ENCODE peak calls at places on chromosomes 6 and 20, in ten cellular contexts. One of them, this sample, is unnamed.

GRCh38 chr20:51541189-51542032 is 1.1 kb downstream of the NFATC2 start:
- DNase-seq in aorta: peak
- DNase-seq in thyroid gland: peak
- DNase-seq in CD8-positive, alpha-beta memory T cell: peak
- DNase-seq in heart right ventricle: peak
- DNase-seq in SK-N-SH: no peak
- DNase-seq in left ventricle myocardium inferior: peak
- DNase-seq in GM23338: peak
- DNase-seq in AG09309: no peak
- DNase-seq in cardiac muscle cell: peak
- DNase-seq in this sample: no peak

GRCh38 chr6:135909737-135910387 is 58.4 kb downstream of the PDE7B start:
- DNase-seq in CD8-positive, alpha-beta memory T cell: peak
- DNase-seq in thyroid gland: peak
- DNase-seq in left ventricle myocardium inferior: no peak
- DNase-seq in cardiac muscle cell: peak
- DNase-seq in heart right ventricle: no peak
- DNase-seq in AG09309: no peak
- DNase-seq in SK-N-SH: peak
- DNase-seq in aorta: no peak
- DNase-seq in GM23338: peak
- DNase-seq in this sample: no peak

GRCh38 chr20:2659547-2659946 is 4.5 kb downstream of the IDH3B start:
- DNase-seq in CD8-positive, alpha-beta memory T cell: no peak
- DNase-seq in cardiac muscle cell: no peak
- DNase-seq in GM23338: no peak
- DNase-seq in heart right ventricle: no peak
- DNase-seq in thyroid gland: no peak
- DNase-seq in AG09309: no peak
- DNase-seq in SK-N-SH: no peak
- DNase-seq in left ventricle myocardium inferior: no peak
- DNase-seq in aorta: no peak
- DNase-seq in this sample: no peak

GRCh38 chr6:142853244-142854180 is 91.5 kb downstream of the HIVEP2 start:
- DNase-seq in aorta: no peak
- DNase-seq in heart right ventricle: no peak
- DNase-seq in GM23338: peak
- DNase-seq in SK-N-SH: no peak
- DNase-seq in cardiac muscle cell: no peak
- DNase-seq in CD8-positive, alpha-beta memory T cell: no peak
- DNase-seq in AG09309: no peak
- DNase-seq in left ventricle myocardium inferior: no peak
- DNase-seq in thyroid gland: no peak
- DNase-seq in this sample: no peak

GRCh38 chr6:144898741-144899140 is 613.6 kb downstream of the UTRN start:
- DNase-seq in left ventricle myocardium inferior: no peak
- DNase-seq in thyroid gland: no peak
- DNase-seq in AG09309: no peak
- DNase-seq in SK-N-SH: no peak
- DNase-seq in aorta: no peak
- DNase-seq in cardiac muscle cell: no peak
- DNase-seq in GM23338: no peak
- DNase-seq in heart right ventricle: no peak
- DNase-seq in CD8-positive, alpha-beta memory T cell: no peak
- DNase-seq in this sample: no peak

GRCh38 chr6:138719011-138719635 is 54.4 kb upstream of the CCDC28A start:
- DNase-seq in SK-N-SH: no peak
- DNase-seq in GM23338: no peak
- DNase-seq in heart right ventricle: no peak
- DNase-seq in aorta: no peak
- DNase-seq in CD8-positive, alpha-beta memory T cell: no peak
- DNase-seq in left ventricle myocardium inferior: no peak
- DNase-seq in cardiac muscle cell: no peak
- DNase-seq in AG09309: no peak
- DNase-seq in thyroid gland: no peak
- DNase-seq in this sample: peak

GRCh38 chr20:40251284-40251932 is 437.6 kb downstream of the MAFB start:
- DNase-seq in SK-N-SH: peak
- DNase-seq in cardiac muscle cell: peak
- DNase-seq in aorta: no peak
- DNase-seq in thyroid gland: no peak
- DNase-seq in CD8-positive, alpha-beta memory T cell: no peak
- DNase-seq in left ventricle myocardium inferior: no peak
- DNase-seq in AG09309: no peak
- DNase-seq in GM23338: peak
- DNase-seq in heart right ventricle: no peak
- DNase-seq in this sample: no peak

GRCh38 chr6:57284056-57284455 is 33.4 kb upstream of the PRIM2 start:
- DNase-seq in cardiac muscle cell: no peak
- DNase-seq in CD8-positive, alpha-beta memory T cell: no peak
- DNase-seq in SK-N-SH: no peak
- DNase-seq in left ventricle myocardium inferior: no peak
- DNase-seq in aorta: no peak
- DNase-seq in heart right ventricle: no peak
- DNase-seq in AG09309: peak
- DNase-seq in GM23338: no peak
- DNase-seq in thyroid gland: no peak
- DNase-seq in this sample: peak

GRCh38 chr6:52227495-52227894 is 16.8 kb downstream of the IL17F start:
- DNase-seq in aorta: no peak
- DNase-seq in SK-N-SH: no peak
- DNase-seq in heart right ventricle: no peak
- DNase-seq in left ventricle myocardium inferior: no peak
- DNase-seq in AG09309: no peak
- DNase-seq in GM23338: no peak
- DNase-seq in cardiac muscle cell: no peak
- DNase-seq in thyroid gland: no peak
- DNase-seq in CD8-positive, alpha-beta memory T cell: no peak
- DNase-seq in this sample: no peak

GRCh38 chr20:60050193-60050960 is 92.2 kb downstream of the CDH26 start:
- DNase-seq in thyroid gland: no peak
- DNase-seq in left ventricle myocardium inferior: no peak
- DNase-seq in cardiac muscle cell: peak
- DNase-seq in AG09309: no peak
- DNase-seq in CD8-positive, alpha-beta memory T cell: no peak
- DNase-seq in GM23338: peak
- DNase-seq in SK-N-SH: no peak
- DNase-seq in aorta: no peak
- DNase-seq in heart right ventricle: no peak
- DNase-seq in this sample: no peak

GRCh38 chr20:16256981-16257380 is 316.3 kb downstream of the KIF16B start:
- DNase-seq in SK-N-SH: no peak
- DNase-seq in CD8-positive, alpha-beta memory T cell: no peak
- DNase-seq in AG09309: no peak
- DNase-seq in GM23338: no peak
- DNase-seq in thyroid gland: no peak
- DNase-seq in left ventricle myocardium inferior: no peak
- DNase-seq in aorta: no peak
- DNase-seq in heart right ventricle: no peak
- DNase-seq in cardiac muscle cell: no peak
- DNase-seq in this sample: no peak

GRCh38 chr6:9204171-9204570 is 768.8 kb upstream of the SLC35B3 start:
- DNase-seq in AG09309: peak
- DNase-seq in cardiac muscle cell: no peak
- DNase-seq in SK-N-SH: no peak
- DNase-seq in left ventricle myocardium inferior: no peak
- DNase-seq in GM23338: no peak
- DNase-seq in thyroid gland: no peak
- DNase-seq in heart right ventricle: no peak
- DNase-seq in CD8-positive, alpha-beta memory T cell: no peak
- DNase-seq in aorta: no peak
- DNase-seq in this sample: no peak

GRCh38 chr6:3380344-3381232 is 76.3 kb downstream of the SLC22A23 start:
- DNase-seq in thyroid gland: peak
- DNase-seq in aorta: no peak
- DNase-seq in AG09309: no peak
- DNase-seq in cardiac muscle cell: no peak
- DNase-seq in heart right ventricle: no peak
- DNase-seq in CD8-positive, alpha-beta memory T cell: no peak
- DNase-seq in left ventricle myocardium inferior: no peak
- DNase-seq in GM23338: no peak
- DNase-seq in SK-N-SH: no peak
- DNase-seq in this sample: no peak

GRCh38 chr20:4443016-4443415 is 278.7 kb upstream of the PRND start:
- DNase-seq in GM23338: no peak
- DNase-seq in aorta: peak
- DNase-seq in SK-N-SH: no peak
- DNase-seq in heart right ventricle: no peak
- DNase-seq in left ventricle myocardium inferior: no peak
- DNase-seq in CD8-positive, alpha-beta memory T cell: no peak
- DNase-seq in AG09309: no peak
- DNase-seq in cardiac muscle cell: peak
- DNase-seq in thyroid gland: no peak
- DNase-seq in this sample: no peak

GRCh38 chr20:63778034-63778752 is 38.6 kb downstream of the SLC2A4RG start:
- DNase-seq in cardiac muscle cell: no peak
- DNase-seq in left ventricle myocardium inferior: no peak
- DNase-seq in heart right ventricle: no peak
- DNase-seq in GM23338: no peak
- DNase-seq in aorta: no peak
- DNase-seq in SK-N-SH: no peak
- DNase-seq in CD8-positive, alpha-beta memory T cell: no peak
- DNase-seq in AG09309: no peak
- DNase-seq in thyroid gland: no peak
- DNase-seq in this sample: no peak

DNA sequence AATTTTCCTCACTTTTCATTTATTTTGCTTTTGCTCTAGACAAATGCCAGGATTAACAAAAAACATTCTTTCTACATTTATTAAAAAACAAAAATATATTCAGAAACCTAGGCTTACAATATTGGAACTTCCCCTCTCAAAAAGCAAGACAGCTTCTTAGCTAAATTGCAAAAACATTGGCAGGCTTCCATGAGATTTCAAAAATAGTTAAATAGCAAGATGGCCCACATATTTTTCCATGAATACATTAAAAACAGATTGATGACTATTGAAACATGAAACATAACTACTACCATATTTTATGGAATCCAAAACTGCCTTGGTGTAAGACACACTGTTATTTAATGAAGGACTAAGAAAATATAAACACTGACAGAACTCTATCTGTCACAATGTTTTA is 92.0 kb downstream of the LY86 start:
- DNase-seq in heart right ventricle: no peak
- DNase-seq in left ventricle myocardium inferior: no peak
- DNase-seq in aorta: no peak
- DNase-seq in cardiac muscle cell: no peak
- DNase-seq in GM23338: no peak
- DNase-seq in thyroid gland: no peak
- DNase-seq in SK-N-SH: no peak
- DNase-seq in AG09309: no peak
- DNase-seq in CD8-positive, alpha-beta memory T cell: no peak
- DNase-seq in this sample: no peak
- H3K4me3 ChIP-seq in heart right ventricle: no peak
- H3K4me3 ChIP-seq in left ventricle myocardium inferior: no peak
- H3K4me3 ChIP-seq in aorta: no peak
- H3K4me3 ChIP-seq in cardiac muscle cell: no peak
- H3K4me3 ChIP-seq in GM23338: no peak
- H3K4me3 ChIP-seq in thyroid gland: no peak
- H3K4me3 ChIP-seq in SK-N-SH: no peak
- H3K4me3 ChIP-seq in AG09309: no peak
- H3K4me3 ChIP-seq in CD8-positive, alpha-beta memory T cell: no peak
- H3K4me3 ChIP-seq in this sample: no peak

DNA sequence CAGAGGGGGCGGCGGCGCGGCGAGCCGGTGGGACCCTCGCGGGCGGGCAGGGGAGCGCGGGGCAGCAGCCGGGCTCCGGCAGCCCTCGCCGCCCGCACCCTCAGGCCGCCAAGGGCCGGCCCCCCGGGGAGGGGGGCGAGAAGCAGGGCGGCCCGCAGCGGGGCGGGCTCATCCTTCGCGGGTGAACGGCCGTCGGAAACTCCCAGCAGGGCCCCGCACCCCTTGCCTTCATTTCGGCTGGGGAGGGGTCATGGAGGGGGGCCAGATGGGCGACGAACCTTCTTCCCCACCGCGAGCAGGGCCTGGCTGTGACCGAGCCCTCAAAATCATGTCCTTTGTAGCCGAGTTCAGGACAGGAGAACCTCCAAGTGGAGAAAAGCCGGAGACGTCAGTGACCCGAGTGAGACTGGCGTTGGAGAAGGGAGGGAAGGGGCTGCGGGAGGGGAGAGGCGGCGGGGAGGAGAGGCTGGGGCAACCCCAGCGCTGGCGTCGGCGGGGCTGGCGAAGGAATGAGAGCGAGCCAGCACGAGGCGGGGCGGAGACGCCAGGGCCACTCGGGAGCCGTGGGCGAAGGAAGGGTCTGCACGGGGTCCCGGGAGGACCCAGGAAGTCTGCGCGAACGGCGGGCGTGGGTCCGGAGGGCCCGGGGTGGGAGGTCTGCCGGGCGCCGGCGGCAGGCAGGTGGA is 596 bp upstream of the FOXC1 start:
- DNase-seq in AG09309: no peak
- DNase-seq in GM23338: peak
- DNase-seq in CD8-positive, alpha-beta memory T cell: no peak
- DNase-seq in cardiac muscle cell: peak
- DNase-seq in left ventricle myocardium inferior: no peak
- DNase-seq in SK-N-SH: peak
- DNase-seq in heart right ventricle: peak
- DNase-seq in aorta: peak
- DNase-seq in thyroid gland: peak
- DNase-seq in this sample: no peak
- H3K4me3 ChIP-seq in AG09309: peak
- H3K4me3 ChIP-seq in GM23338: peak
- H3K4me3 ChIP-seq in CD8-positive, alpha-beta memory T cell: no peak
- H3K4me3 ChIP-seq in cardiac muscle cell: peak
- H3K4me3 ChIP-seq in left ventricle myocardium inferior: peak
- H3K4me3 ChIP-seq in SK-N-SH: peak
- H3K4me3 ChIP-seq in heart right ventricle: peak
- H3K4me3 ChIP-seq in aorta: peak
- H3K4me3 ChIP-seq in thyroid gland: peak
- H3K4me3 ChIP-seq in this sample: peak

DNA sequence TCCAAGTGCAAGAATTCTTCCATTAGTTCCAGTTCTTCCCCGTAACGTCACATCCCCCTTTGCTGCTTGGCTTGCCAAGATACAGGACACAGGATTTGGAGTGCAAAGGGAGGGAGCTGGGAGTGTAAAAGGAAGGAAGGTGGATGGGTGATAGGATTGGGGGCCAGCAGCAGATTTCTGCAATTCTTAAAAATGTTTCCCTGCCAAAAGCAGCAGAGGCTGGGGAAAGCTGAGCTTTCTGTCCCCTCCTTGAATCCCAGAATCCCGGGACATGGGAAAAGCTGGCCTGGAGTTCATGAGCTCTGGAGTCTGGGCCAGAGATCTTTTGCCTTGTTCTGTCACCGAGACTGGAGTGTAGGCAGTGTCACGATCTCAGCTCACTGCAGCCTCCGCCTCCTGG is 60.0 kb upstream of the EPB41L1 start:
- DNase-seq in thyroid gland: no peak
- DNase-seq in AG09309: no peak
- DNase-seq in GM23338: peak
- DNase-seq in aorta: peak
- DNase-seq in heart right ventricle: no peak
- DNase-seq in CD8-positive, alpha-beta memory T cell: no peak
- DNase-seq in left ventricle myocardium inferior: no peak
- DNase-seq in SK-N-SH: peak
- DNase-seq in cardiac muscle cell: no peak
- DNase-seq in this sample: no peak
- H3K4me3 ChIP-seq in thyroid gland: no peak
- H3K4me3 ChIP-seq in AG09309: no peak
- H3K4me3 ChIP-seq in GM23338: peak
- H3K4me3 ChIP-seq in aorta: peak
- H3K4me3 ChIP-seq in heart right ventricle: peak
- H3K4me3 ChIP-seq in CD8-positive, alpha-beta memory T cell: no peak
- H3K4me3 ChIP-seq in left ventricle myocardium inferior: peak
- H3K4me3 ChIP-seq in SK-N-SH: no peak
- H3K4me3 ChIP-seq in cardiac muscle cell: peak
- H3K4me3 ChIP-seq in this sample: no peak

GRCh38 chr20:57397693-57398108 is 6.5 kb downstream of the RBM38 start:
- DNase-seq in thyroid gland: no peak
- DNase-seq in heart right ventricle: no peak
- DNase-seq in cardiac muscle cell: no peak
- DNase-seq in CD8-positive, alpha-beta memory T cell: peak
- DNase-seq in left ventricle myocardium inferior: peak
- DNase-seq in GM23338: no peak
- DNase-seq in SK-N-SH: no peak
- DNase-seq in aorta: peak
- DNase-seq in AG09309: no peak
- DNase-seq in this sample: no peak
- H3K4me3 ChIP-seq in thyroid gland: no peak
- H3K4me3 ChIP-seq in heart right ventricle: no peak
- H3K4me3 ChIP-seq in cardiac muscle cell: no peak
- H3K4me3 ChIP-seq in CD8-positive, alpha-beta memory T cell: peak
- H3K4me3 ChIP-seq in left ventricle myocardium inferior: peak
- H3K4me3 ChIP-seq in GM23338: no peak
- H3K4me3 ChIP-seq in SK-N-SH: no peak
- H3K4me3 ChIP-seq in aorta: no peak
- H3K4me3 ChIP-seq in AG09309: no peak
- H3K4me3 ChIP-seq in this sample: no peak